ENCODE peak calls at places on chromosome 2, in four cellular contexts. V is HFF-Myc, U is fibroblast of pulmonary artery, Y is neural progenitor cell. L is an unnamed sample.
A peak's percentile ranks its signal among the peaks of the same experiment; 100 is the strongest.

GRCh38 chr2:70851704-70852103 is 16.1 kb upstream of the CD207 start:
- DNase-seq in V (no peak), U (peak; percentile 18), Y (no peak), L (peak; percentile 14)

GRCh38 chr2:136131484-136131960 is 13.6 kb upstream of the CXCR4 start:
- DNase-seq in U (no peak), V (no peak), Y (no peak), L (no peak)

GRCh38 chr2:222241054-222241453 is 57.7 kb downstream of the PAX3 start:
- DNase-seq in V (no peak), U (no peak), Y (peak; percentile 12), L (no peak)

GRCh38 chr2:25941042-25941441 is 41.3 kb downstream of the KIF3C start:
- DNase-seq in Y (no peak), V (no peak), U (no peak), L (no peak)

GRCh38 chr2:197211881-197212342 is 98.7 kb downstream of the ANKRD44 start:
- DNase-seq in U (no peak), Y (no peak), V (no peak), L (no peak)

GRCh38 chr2:211067029-211067428 is 510.6 kb downstream of the CPS1 start:
- DNase-seq in Y (no peak), U (no peak), V (no peak), L (no peak)

GRCh38 chr2:48189552-48190228 is 283.4 kb upstream of the FBXO11 start:
- DNase-seq in U (no peak), Y (no peak), V (no peak), L (no peak)

GRCh38 chr2:10497797-10498251 is 49.7 kb upstream of the ODC1 start:
- DNase-seq in V (no peak), U (peak; percentile 62), Y (no peak), L (peak; percentile 59)

GRCh38 chr2:74893332-74893731 is 59.4 kb downstream of the HK2 start:
- DNase-seq in V (no peak), Y (no peak), U (peak; percentile 84), L (peak; percentile 79)

GRCh38 chr2:168614291-168615018 is 158.4 kb downstream of the CERS6 start:
- DNase-seq in V (no peak), U (no peak), Y (no peak), L (no peak)

GRCh38 chr2:130337735-130338325 is 4.9 kb upstream of the IMP4 start:
- DNase-seq in V (no peak), U (peak; percentile 83), Y (no peak), L (peak; percentile 81)

GRCh38 chr2:198054299-198054698 is 249.9 kb downstream of the PLCL1 start:
- DNase-seq in U (peak; percentile 48), V (no peak), Y (peak; percentile 53), L (peak; percentile 52)

GRCh38 chr2:167637726-167638125 is 609.7 kb downstream of the STK39 start:
- DNase-seq in U (no peak), V (no peak), Y (no peak), L (peak; percentile 30)

GRCh38 chr2:58913082-58913726 is 672.1 kb upstream of the FANCL start:
- DNase-seq in V (no peak), Y (peak; percentile 48), U (no peak), L (no peak)

GRCh38 chr2:127226520-127227263 is 6.6 kb upstream of the CYP27C1 start:
- DNase-seq in V (peak; percentile 84), U (peak; percentile 56), Y (no peak), L (peak; percentile 86)

GRCh38 chr2:188478724-188479123 is 187.1 kb downstream of the GULP1 start:
- DNase-seq in V (no peak), Y (no peak), U (no peak), L (no peak)

GRCh38 chr2:191835539-191836350 is 11.1 kb downstream of the CAVIN2 start:
- DNase-seq in V (no peak), Y (no peak), U (peak; percentile 24), L (peak; percentile 42)

GRCh38 chr2:85288244-85288725 is 39.5 kb downstream of the TGOLN2 start:
- DNase-seq in V (no peak), Y (peak; percentile 57), U (peak; percentile 59), L (no peak)

GRCh38 chr2:189002079-189002478 is 27.9 kb downstream of the COL3A1 start:
- DNase-seq in Y (no peak), V (no peak), U (peak; percentile 78), L (peak; percentile 77)

GRCh38 chr2:107448160-107448559 is 378.5 kb upstream of the RGPD4 start:
- DNase-seq in V (no peak), U (no peak), Y (no peak), L (no peak)

GRCh38 chr2:48856657-48857056 is 101.1 kb upstream of the LHCGR start:
- DNase-seq in U (no peak), Y (no peak), V (no peak), L (no peak)

GRCh38 chr2:223090540-223091235 is 38.7 kb downstream of the KCNE4 start:
- DNase-seq in V (no peak), Y (peak; percentile 9), U (no peak), L (no peak)

GRCh38 chr2:118431188-118431562 is 342.9 kb downstream of the INSIG2 start:
- DNase-seq in V (no peak), U (peak; percentile 4), Y (no peak), L (no peak)

GRCh38 chr2:179338681-179339080 is 74.0 kb upstream of the SESTD1 start:
- DNase-seq in U (peak; percentile 46), V (no peak), Y (no peak), L (peak; percentile 69)

GRCh38 chr2:70496819-70497218 is 56.8 kb downstream of the TGFA start:
- DNase-seq in Y (no peak), U (no peak), V (no peak), L (no peak)

GRCh38 chr2:121342751-121343150 is 57.7 kb upstream of the TFCP2L1 start:
- DNase-seq in U (no peak), Y (no peak), V (no peak), L (no peak)

GRCh38 chr2:144877893-144878292 is 358.0 kb upstream of the ZEB2 start:
- DNase-seq in V (no peak), U (no peak), Y (no peak), L (no peak)

GRCh38 chr2:37414470-37414949 is 70.1 kb downstream of the QPCT start:
- DNase-seq in V (peak; percentile 53), U (peak; percentile 86), Y (peak; percentile 74), L (peak; percentile 81)
- H3K4me3 ChIP-seq in V (no peak overlapping the region), U (no peak overlapping the region), Y (no peak overlapping the region), L (no peak overlapping the region)

DNA sequence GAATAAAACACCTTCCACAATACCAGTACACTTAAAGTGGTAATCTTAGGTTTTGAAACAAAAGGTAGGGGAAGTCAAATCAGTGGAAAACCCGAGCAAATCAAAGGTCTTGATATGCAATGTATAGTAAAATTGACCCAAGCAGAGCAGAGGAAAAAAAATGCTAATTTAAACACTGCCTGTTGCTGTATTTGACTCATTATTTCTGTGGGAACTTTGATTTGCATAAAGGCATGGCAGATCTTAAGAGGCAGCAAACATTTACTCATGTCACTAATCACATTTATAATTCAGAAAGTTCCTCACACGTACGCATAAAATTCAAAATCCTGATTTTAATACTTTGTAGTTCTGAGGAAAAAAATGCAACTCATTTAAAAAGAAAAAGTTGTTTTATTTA is 64.4 kb downstream of the IKZF2 start:
- DNase-seq in Y (no peak), U (no peak), V (no peak), L (no peak)
- TF ChIP-seq CTCF in Y (no peak), U (no peak), V (no peak), L (no peak)

GRCh38 chr2:27320958-27321543 is 1.8 kb downstream of the MPV17 start:
- DNase-seq in U (peak; percentile 99), V (peak; percentile 98), Y (peak; percentile 19), L (peak; percentile 100)
- H3K4me3 ChIP-seq in U (peak overlapping the region; percentile 15), V (peak overlapping the region; percentile 69), Y (no peak overlapping the region), L (peak overlapping the region; percentile 9)

GRCh38 chr2:232444409-232445148 is 11.4 kb upstream of the ALPI start:
- DNase-seq in Y (peak; percentile 50), U (peak; percentile 65), V (peak; percentile 37), L (peak; percentile 67)
- TF ChIP-seq CTCF in Y (peak; percentile 54), U (peak; percentile 69), V (peak; percentile 88), L (peak; percentile 80)

DNA sequence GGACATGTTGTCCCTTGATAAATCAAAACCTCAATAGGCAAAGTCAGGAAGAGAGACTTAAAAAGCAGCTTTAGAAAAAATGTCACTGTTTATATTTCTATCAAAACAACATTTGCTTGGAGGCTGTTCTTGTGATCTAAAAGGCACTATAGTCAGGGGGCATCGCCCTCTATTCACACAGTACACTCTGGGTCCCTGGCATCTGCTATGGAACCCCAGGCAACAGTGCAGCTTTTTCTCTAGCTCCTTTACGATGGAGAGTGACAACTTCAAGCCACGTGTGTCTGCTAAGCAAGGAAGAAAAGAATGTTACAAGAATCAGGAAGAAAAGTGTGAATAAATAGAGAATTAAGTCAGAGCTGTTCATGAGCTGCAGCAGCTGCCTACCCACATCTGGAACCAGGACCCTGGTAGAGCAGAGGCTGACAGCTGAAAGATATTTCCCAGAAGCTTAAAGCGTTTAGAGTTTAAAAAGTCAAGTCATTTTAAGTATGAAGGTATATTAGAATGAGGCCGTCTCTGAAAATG is 11.2 kb downstream of the RND3 start:
- DNase-seq in Y (no peak), U (no peak), V (no peak), L (no peak)
- H3K4me3 ChIP-seq in Y (no peak overlapping the region), U (no peak overlapping the region), V (no peak overlapping the region), L (no peak overlapping the region)

GRCh38 chr2:152115952-152116351 is 17.1 kb upstream of the CACNB4 start:
- DNase-seq in Y (no peak), U (no peak), V (no peak), L (peak; percentile 7)
- TF ChIP-seq CTCF in Y (peak; percentile 16), U (no peak), V (no peak), L (peak; percentile 17)

L was measured in fibroblast of mammary gland.